ENCODE peak calls at places on chromosomes 4 and X, in five cellular contexts. O is GM12864; D is activated T-cell treated with anti-CD3 and anti-CD28 coated beads, Interleukin-2, amount 50 U/mL, for 72 hours; P is NCI-H774; A is body of pancreas. R is an unnamed sample.

GRCh38 chr4:73127839-73128448 is 58.4 kb upstream of the COX18 start:
- DNase-seq in O (no peak), D (no peak), P (no peak), A (no peak), R (no peak)

GRCh38 chr4:178633263-178633662 is 1191.0 kb upstream of the AGA start:
- DNase-seq in O (no peak), D (no peak), P (no peak), A (no peak), R (no peak)

GRCh38 chr4:159105063-159105414 is 2.2 kb downstream of the RAPGEF2 start:
- DNase-seq in O (no peak), D (no peak), P (no peak), A (no peak), R (no peak)

GRCh38 chrX:110665636-110666035 is 130.0 kb downstream of the CHRDL1 start:
- DNase-seq in O (no peak), D (peak; percentile 3), P (no peak), A (peak; percentile 61), R (no peak)

GRCh38 chr4:8556341-8557150 is 23.6 kb upstream of the GPR78 start:
- DNase-seq in O (no peak), D (no peak), P (no peak), A (no peak), R (no peak)

GRCh38 chr4:139484861-139485311 is 31.0 kb downstream of the RAB33B start:
- DNase-seq in O (no peak), D (no peak), P (no peak), A (peak; percentile 34), R (no peak)

GRCh38 chr4:27692098-27692679 is 831.5 kb downstream of the STIM2 start:
- DNase-seq in O (peak; percentile 7), D (no peak), P (no peak), A (peak; percentile 19), R (no peak)

GRCh38 chr4:15078682-15079642 is 76.7 kb downstream of the CPEB2 start:
- DNase-seq in O (no peak), D (no peak), P (no peak), A (no peak), R (no peak)

GRCh38 chr4:3010577-3010976 is 47.2 kb downstream of the GRK4 start:
- DNase-seq in O (no peak), D (no peak), P (no peak), A (no peak), R (no peak)

GRCh38 chr4:141580523-141580922 is 55.9 kb upstream of the IL15 start:
- DNase-seq in O (no peak), D (no peak), P (no peak), A (no peak), R (no peak)

GRCh38 chr4:74117024-74117534 is 18.1 kb upstream of the CXCL2 start:
- DNase-seq in O (no peak), D (no peak), P (peak; percentile 73), A (peak; percentile 85), R (no peak)

GRCh38 chr4:138492178-138492577 is 250.0 kb upstream of the SLC7A11 start:
- DNase-seq in O (no peak), D (no peak), P (no peak), A (no peak), R (no peak)

GRCh38 chr4:154368060-154368459 is 123.5 kb downstream of the DCHS2 start:
- DNase-seq in O (no peak), D (no peak), P (no peak), A (no peak), R (no peak)

GRCh38 chr4:26223160-26223559 is 97.7 kb upstream of the RBPJ start:
- DNase-seq in O (no peak), D (no peak), P (no peak), A (no peak), R (no peak)